ENCODE peak calls at places on chromosomes 2 and 18, in six cellular contexts. V is EL, E is left ventricle myocardium inferior, F is DMS53, W is chondrocyte, U is endodermal cell. S is an unnamed sample.

GRCh38 chr2:112216158-112216557 is 38.7 kb downstream of the ZC3H8 start:
- DNase-seq in F (peak; percentile 22), U (no peak), V (no peak), W (no peak), E (no peak), S (no peak)

GRCh38 chr2:148458171-148458570 is 186.4 kb upstream of the EPC2 start:
- DNase-seq in U (no peak), V (no peak), E (no peak), F (no peak), W (no peak), S (no peak)

GRCh38 chr2:150938586-150938985 is 323.1 kb downstream of the RBM43 start:
- DNase-seq in U (no peak), V (peak; percentile 36), E (no peak), F (no peak), W (no peak), S (no peak)

GRCh38 chr2:127645395-127646291 is at the start of gene GPR17:
- DNase-seq in F (no peak), W (no peak), U (no peak), E (no peak), V (no peak), S (no peak)

GRCh38 chr2:61252031-61252430 is 90.0 kb downstream of the C2orf74 start:
- DNase-seq in W (no peak), V (no peak), U (no peak), F (no peak), E (no peak), S (no peak)

GRCh38 chr2:143284087-143284675 is 155.0 kb downstream of the ARHGAP15 start:
- DNase-seq in U (peak; percentile 57), V (peak; percentile 48), W (no peak), F (peak; percentile 58), E (no peak), S (no peak)

GRCh38 chr18:55699233-55699765 is 111.3 kb upstream of the TCF4 start:
- DNase-seq in W (no peak), F (no peak), U (no peak), E (no peak), V (no peak), S (no peak)

GRCh38 chr2:189492451-189492850 is 51.2 kb downstream of the WDR75 start:
- DNase-seq in V (peak; percentile 28), F (no peak), U (no peak), W (no peak), E (no peak), S (no peak)

GRCh38 chr2:133976659-133977058 is 277.2 kb upstream of the MGAT5 start:
- DNase-seq in U (peak; percentile 6), W (no peak), E (no peak), F (no peak), V (no peak), S (no peak)